ENCODE peak calls at places on chromosomes 6 and 20, in five cellular contexts. One of them, this sample, is unnamed. For H3K4me1, the result is how much of the 10 kb centered on the place peaks cover.

GRCh38 chr6:88780714-88781389 is 182.6 kb downstream of the RNGTT start:
- DNase-seq in pancreas: no peak
- DNase-seq in K562: peak
- DNase-seq in ovary: peak
- DNase-seq in uterus: peak
- DNase-seq in this sample: peak

GRCh38 chr6:168873266-168873665 is 380.4 kb downstream of the THBS2 start:
- DNase-seq in pancreas: no peak
- DNase-seq in K562: no peak
- DNase-seq in ovary: no peak
- DNase-seq in uterus: no peak
- DNase-seq in this sample: no peak

GRCh38 chr6:11815231-11815630 is 36.6 kb upstream of the ADTRP start:
- DNase-seq in pancreas: no peak
- DNase-seq in K562: no peak
- DNase-seq in ovary: no peak
- DNase-seq in uterus: no peak
- DNase-seq in this sample: no peak

GRCh38 chr6:118581489-118581959 is 33.4 kb downstream of the PLN start:
- DNase-seq in pancreas: no peak
- DNase-seq in K562: peak
- DNase-seq in ovary: no peak
- DNase-seq in uterus: no peak
- DNase-seq in this sample: no peak

GRCh38 chr6:28207244-28208179 is 17.6 kb upstream of the ZSCAN9 start:
- DNase-seq in pancreas: no peak
- DNase-seq in K562: no peak
- DNase-seq in ovary: no peak
- DNase-seq in uterus: no peak
- DNase-seq in this sample: no peak

GRCh38 chr6:143232849-143233248 is 172.2 kb downstream of the AIG1 start:
- DNase-seq in pancreas: no peak
- DNase-seq in K562: peak
- DNase-seq in ovary: peak
- DNase-seq in uterus: no peak
- DNase-seq in this sample: peak

GRCh38 chr20:53258741-53259140 is 286.6 kb downstream of the TSHZ2 start:
- DNase-seq in pancreas: no peak
- DNase-seq in K562: no peak
- DNase-seq in ovary: no peak
- DNase-seq in uterus: no peak
- DNase-seq in this sample: no peak

GRCh38 chr6:111176038-111176762 is 88.9 kb downstream of the SLC16A10 start:
- DNase-seq in pancreas: no peak
- DNase-seq in K562: no peak
- DNase-seq in ovary: no peak
- DNase-seq in uterus: no peak
- DNase-seq in this sample: no peak

GRCh38 chr6:11782524-11782923 is 3.9 kb upstream of the ADTRP start:
- DNase-seq in pancreas: no peak
- DNase-seq in K562: no peak
- DNase-seq in ovary: no peak
- DNase-seq in uterus: no peak
- DNase-seq in this sample: no peak

GRCh38 chr20:37239026-37239451 is 22.6 kb downstream of the GHRH start:
- DNase-seq in pancreas: no peak
- DNase-seq in K562: no peak
- DNase-seq in ovary: no peak
- DNase-seq in uterus: no peak
- DNase-seq in this sample: no peak

GRCh38 chr6:147651249-147652063 is 143.0 kb downstream of the SAMD5 start:
- DNase-seq in pancreas: no peak
- DNase-seq in K562: peak
- DNase-seq in ovary: no peak
- DNase-seq in uterus: no peak
- DNase-seq in this sample: no peak

GRCh38 chr20:17379651-17380050 is 151.5 kb downstream of the BFSP1 start:
- DNase-seq in pancreas: no peak
- DNase-seq in K562: no peak
- DNase-seq in ovary: no peak
- DNase-seq in uterus: no peak
- DNase-seq in this sample: no peak

GRCh38 chr6:11947569-11947968 is 64.5 kb upstream of the HIVEP1 start:
- DNase-seq in pancreas: no peak
- DNase-seq in K562: no peak
- DNase-seq in ovary: no peak
- DNase-seq in uterus: no peak
- DNase-seq in this sample: no peak

GRCh38 chr6:50030777-50031562 is 9.2 kb upstream of the DEFB110 start:
- DNase-seq in pancreas: peak
- DNase-seq in K562: peak
- DNase-seq in ovary: no peak
- DNase-seq in uterus: no peak
- DNase-seq in this sample: no peak

GRCh38 chr6:23414204-23414501 is 711.9 kb upstream of the NRSN1 start:
- DNase-seq in pancreas: no peak
- DNase-seq in K562: no peak
- DNase-seq in ovary: no peak
- DNase-seq in uterus: no peak
- DNase-seq in this sample: no peak

GRCh38 chr6:37554480-37554819 is 54.8 kb upstream of the CCDC167 start:
- DNase-seq in pancreas: no peak
- DNase-seq in K562: no peak
- DNase-seq in ovary: no peak
- DNase-seq in uterus: no peak
- DNase-seq in this sample: no peak

GRCh38 chr6:155765275-155766194 is 309.9 kb upstream of the NOX3 start:
- DNase-seq in pancreas: no peak
- DNase-seq in K562: peak
- DNase-seq in ovary: no peak
- DNase-seq in uterus: no peak
- DNase-seq in this sample: no peak

GRCh38 chr20:23142162-23143050 is 56.3 kb upstream of the CD93 start:
- DNase-seq in pancreas: no peak
- DNase-seq in K562: no peak
- DNase-seq in ovary: no peak
- DNase-seq in uterus: no peak
- DNase-seq in this sample: no peak

GRCh38 chr6:94005835-94006234 is 586.5 kb upstream of the EPHA7 start:
- DNase-seq in pancreas: no peak
- DNase-seq in K562: no peak
- DNase-seq in ovary: no peak
- DNase-seq in uterus: no peak
- DNase-seq in this sample: no peak

GRCh38 chr6:110364364-110364763 is 6.2 kb upstream of the METTL24 start:
- DNase-seq in pancreas: no peak
- DNase-seq in K562: no peak
- DNase-seq in ovary: no peak
- DNase-seq in uterus: no peak
- DNase-seq in this sample: no peak

GRCh38 chr6:71277926-71278594 is 10.6 kb upstream of the OGFRL1 start:
- DNase-seq in pancreas: no peak
- DNase-seq in K562: no peak
- DNase-seq in ovary: no peak
- DNase-seq in uterus: no peak
- DNase-seq in this sample: no peak

GRCh38 chr20:10672579-10673127 is 1.1 kb downstream of the JAG1 start:
- DNase-seq in pancreas: peak
- DNase-seq in K562: peak
- DNase-seq in ovary: peak
- DNase-seq in uterus: peak
- DNase-seq in this sample: peak

GRCh38 chr6:118565317-118565960 is 17.3 kb downstream of the PLN start:
- DNase-seq in pancreas: no peak
- DNase-seq in K562: peak
- DNase-seq in ovary: no peak
- DNase-seq in uterus: no peak
- DNase-seq in this sample: no peak

GRCh38 chr6:133337312-133337711 is 96.2 kb downstream of the EYA4 start:
- DNase-seq in pancreas: no peak
- DNase-seq in K562: no peak
- DNase-seq in ovary: no peak
- DNase-seq in uterus: no peak
- DNase-seq in this sample: no peak

GRCh38 chr6:7727951-7728854 is 2.3 kb downstream of the BMP6 start:
- DNase-seq in pancreas: peak
- DNase-seq in K562: no peak
- DNase-seq in ovary: peak
- DNase-seq in uterus: no peak
- DNase-seq in this sample: no peak

GRCh38 chr6:97978855-97979271 is 695.8 kb upstream of the MMS22L start:
- DNase-seq in pancreas: peak
- DNase-seq in K562: peak
- DNase-seq in ovary: no peak
- DNase-seq in uterus: no peak
- DNase-seq in this sample: no peak

GRCh38 chr6:137543114-137543513 is 48.9 kb upstream of the OLIG3 start:
- DNase-seq in pancreas: no peak
- DNase-seq in K562: no peak
- DNase-seq in ovary: no peak
- DNase-seq in uterus: no peak
- DNase-seq in this sample: no peak

GRCh38 chr20:25750220-25750764 is 53.6 kb upstream of the ZNF337 start:
- DNase-seq in pancreas: no peak
- DNase-seq in K562: no peak
- DNase-seq in ovary: no peak
- DNase-seq in uterus: no peak
- DNase-seq in this sample: no peak

GRCh38 chr20:19779634-19780033 is 21.6 kb downstream of the RIN2 start:
- DNase-seq in pancreas: no peak
- DNase-seq in K562: no peak
- DNase-seq in ovary: no peak
- DNase-seq in uterus: no peak
- DNase-seq in this sample: no peak

GRCh38 chr6:169121013-169121412 is 132.6 kb downstream of the THBS2 start:
- DNase-seq in pancreas: no peak
- DNase-seq in K562: peak
- DNase-seq in ovary: no peak
- DNase-seq in uterus: no peak
- DNase-seq in this sample: no peak

GRCh38 chr20:50737352-50737751 is 6.0 kb downstream of the PARD6B start:
- DNase-seq in pancreas: no peak
- DNase-seq in K562: peak
- DNase-seq in ovary: no peak
- DNase-seq in uterus: no peak
- DNase-seq in this sample: no peak

GRCh38 chr20:47318027-47318595 is 38.4 kb downstream of the ZMYND8 start:
- DNase-seq in pancreas: no peak
- DNase-seq in K562: peak
- DNase-seq in ovary: peak
- DNase-seq in uterus: peak
- DNase-seq in this sample: no peak

GRCh38 chr6:42879372-42880239 is at the start of gene RPL7L1:
- DNase-seq in pancreas: peak
- DNase-seq in K562: peak
- DNase-seq in ovary: peak
- DNase-seq in uterus: peak
- DNase-seq in this sample: peak

GRCh38 chr6:37242429-37243052 is 15.0 kb upstream of the TBC1D22B start:
- DNase-seq in pancreas: no peak
- DNase-seq in K562: peak
- DNase-seq in ovary: no peak
- DNase-seq in uterus: peak
- DNase-seq in this sample: peak

GRCh38 chr6:81487489-81487888 is 265.0 kb downstream of the TENT5A start:
- DNase-seq in pancreas: no peak
- DNase-seq in K562: no peak
- DNase-seq in ovary: peak
- DNase-seq in uterus: peak
- DNase-seq in this sample: no peak

GRCh38 chr6:148700047-148700712 is 46.6 kb upstream of the UST start:
- DNase-seq in pancreas: no peak
- DNase-seq in K562: no peak
- DNase-seq in ovary: no peak
- DNase-seq in uterus: no peak
- DNase-seq in this sample: no peak

GRCh38 chr6:148704539-148704938 is 42.3 kb upstream of the UST start:
- DNase-seq in pancreas: no peak
- DNase-seq in K562: no peak
- DNase-seq in ovary: no peak
- DNase-seq in uterus: no peak
- DNase-seq in this sample: no peak

GRCh38 chr6:148700713-148701392 is 46.0 kb upstream of the UST start:
- DNase-seq in pancreas: no peak
- DNase-seq in K562: no peak
- DNase-seq in ovary: no peak
- DNase-seq in uterus: no peak
- DNase-seq in this sample: no peak

GRCh38 chr6:148698671-148699180 is 48.1 kb upstream of the UST start:
- DNase-seq in pancreas: peak
- DNase-seq in K562: no peak
- DNase-seq in ovary: no peak
- DNase-seq in uterus: no peak
- DNase-seq in this sample: no peak

GRCh38 chr6:148701393-148701774 is 45.4 kb upstream of the UST start:
- DNase-seq in pancreas: no peak
- DNase-seq in K562: no peak
- DNase-seq in ovary: no peak
- DNase-seq in uterus: no peak
- DNase-seq in this sample: no peak
- H3K4me3 ChIP-seq in pancreas: peak
- H3K4me3 ChIP-seq in K562: no peak
- H3K4me3 ChIP-seq in ovary: peak
- H3K4me3 ChIP-seq in uterus: no peak
- H3K4me3 ChIP-seq in this sample: no peak

GRCh38 chr20:35739294-35740163 is 2.5 kb downstream of the RBM39 start:
- DNase-seq in pancreas: no peak
- DNase-seq in K562: peak
- DNase-seq in ovary: no peak
- DNase-seq in uterus: no peak
- DNase-seq in this sample: no peak
- H3K4me1 ChIP-seq in pancreas: half or more
- H3K4me1 ChIP-seq in K562: under half
- H3K4me1 ChIP-seq in ovary: under half
- H3K4me1 ChIP-seq in uterus: under half
- H3K4me1 ChIP-seq in this sample: under half

GRCh38 chr6:46338098-46338497 is 153.2 kb downstream of the RCAN2 start:
- DNase-seq in pancreas: no peak
- DNase-seq in K562: no peak
- DNase-seq in ovary: no peak
- DNase-seq in uterus: no peak
- DNase-seq in this sample: no peak
- H3K4me3 ChIP-seq in pancreas: no peak
- H3K4me3 ChIP-seq in K562: no peak
- H3K4me3 ChIP-seq in ovary: no peak
- H3K4me3 ChIP-seq in uterus: no peak
- H3K4me3 ChIP-seq in this sample: no peak

GRCh38 chr6:159981171-159981571 is 12.3 kb downstream of the IGF2R start:
- DNase-seq in pancreas: no peak
- DNase-seq in K562: no peak
- DNase-seq in ovary: no peak
- DNase-seq in uterus: no peak
- DNase-seq in this sample: no peak
- H3K4me1 ChIP-seq in pancreas: half or more
- H3K4me1 ChIP-seq in K562: half or more
- H3K4me1 ChIP-seq in ovary: half or more
- H3K4me1 ChIP-seq in uterus: under half
- H3K4me1 ChIP-seq in this sample: half or more